ENCODE peak calls at places on chromosomes 11 and 22, in nine cellular contexts. I is adrenal gland, E is HepG2, Z is tibial nerve, C is spleen, Y is body of pancreas, W is H1, T is heart left ventricle, N is K562. B is an unnamed sample.

GRCh38 chr11:122691751-122692150 is 36.2 kb downstream of the UBASH3B start:
- DNase-seq in I (no peak), E (peak), Z (no peak), C (no peak), Y (no peak), W (no peak), T (no peak), N (no peak), B (no peak)

GRCh38 chr11:125166347-125166841 is 1.8 kb downstream of the PKNOX2 start:
- DNase-seq in I (no peak), E (no peak), Z (no peak), C (no peak), Y (peak), W (no peak), T (no peak), N (no peak), B (no peak)

GRCh38 chr11:111978028-111978771 is 41.1 kb downstream of the DIXDC1 start:
- DNase-seq in I (peak), E (no peak), Z (peak), C (no peak), Y (peak), W (peak), T (no peak), N (peak), B (peak)

GRCh38 chr22:31556627-31557203 is 60.4 kb downstream of the SFI1 start:
- DNase-seq in I (no peak), E (peak), Z (peak), C (no peak), Y (no peak), W (no peak), T (no peak), N (peak), B (peak)

GRCh38 chr11:86668929-86669328 is 3.5 kb downstream of the ME3 start:
- DNase-seq in I (no peak), E (no peak), Z (no peak), C (no peak), Y (no peak), W (no peak), T (no peak), N (no peak), B (no peak)

GRCh38 chr11:44525473-44526252 is 39.8 kb upstream of the CD82 start:
- DNase-seq in I (no peak), E (no peak), Z (no peak), C (peak), Y (no peak), W (no peak), T (no peak), N (no peak), B (no peak)

GRCh38 chr11:21426931-21427330 is 757.5 kb downstream of the NELL1 start:
- DNase-seq in I (no peak), E (no peak), Z (no peak), C (no peak), Y (no peak), W (no peak), T (no peak), N (no peak), B (no peak)

GRCh38 chr11:125062931-125063428 is at the start of gene SLC37A2:
- DNase-seq in I (peak), E (peak), Z (peak), C (peak), Y (peak), W (no peak), T (peak), N (no peak), B (peak)

GRCh38 chr11:6841694-6842093 is 3.8 kb upstream of the OR10A5 start:
- DNase-seq in I (no peak), E (no peak), Z (no peak), C (no peak), Y (no peak), W (no peak), T (no peak), N (no peak), B (no peak)

GRCh38 chr11:5620606-5621521 is 3.9 kb upstream of the TRIM34 start:
- DNase-seq in I (no peak), E (peak), Z (no peak), C (no peak), Y (peak), W (no peak), T (no peak), N (peak), B (peak)

GRCh38 chr11:103532133-103532788 is 423.0 kb downstream of the DYNC2H1 start:
- DNase-seq in I (no peak), E (no peak), Z (no peak), C (no peak), Y (no peak), W (no peak), T (no peak), N (no peak), B (peak)

GRCh38 chr22:42343551-42344081 is 73.2 kb upstream of the TCF20 start:
- DNase-seq in I (no peak), E (no peak), Z (no peak), C (no peak), Y (peak), W (no peak), T (no peak), N (peak), B (peak)

GRCh38 chr22:43923631-43924548 is at the start of gene PNPLA3:
- DNase-seq in I (peak), E (peak), Z (peak), C (peak), Y (peak), W (peak), T (peak), N (peak), B (peak)

GRCh38 chr11:57307666-57308270 is 17.0 kb downstream of the TNKS1BP1 start:
- DNase-seq in I (no peak), E (no peak), Z (no peak), C (no peak), Y (no peak), W (no peak), T (no peak), N (no peak), B (no peak)

GRCh38 chr11:17548444-17548843 is 1.4 kb downstream of the OTOG start:
- DNase-seq in I (no peak), E (no peak), Z (no peak), C (no peak), Y (no peak), W (no peak), T (no peak), N (peak), B (no peak)

GRCh38 chr22:19113429-19113828 is 8.8 kb downstream of the DGCR2 start:
- DNase-seq in I (no peak), E (no peak), Z (no peak), C (no peak), Y (no peak), W (no peak), T (no peak), N (no peak), B (no peak)

GRCh38 chr11:111310723-111311122 is 12.4 kb downstream of the POU2AF3 start:
- DNase-seq in I (no peak), E (no peak), Z (no peak), C (no peak), Y (no peak), W (no peak), T (no peak), N (no peak), B (no peak)

GRCh38 chr11:124865902-124866851 is 945 bp downstream of the ROBO3 start:
- DNase-seq in I (no peak), E (no peak), Z (no peak), C (peak), Y (peak), W (no peak), T (no peak), N (peak), B (no peak)

GRCh38 chr22:27218521-27218920 is 561.1 kb downstream of the MIAT start:
- DNase-seq in I (no peak), E (no peak), Z (no peak), C (no peak), Y (no peak), W (no peak), T (no peak), N (no peak), B (no peak)

GRCh38 chr11:78714539-78714938 is 139.9 kb upstream of the NARS2 start:
- DNase-seq in I (no peak), E (no peak), Z (no peak), C (no peak), Y (no peak), W (no peak), T (no peak), N (no peak), B (no peak)

GRCh38 chr11:121890377-121890776 is 225.6 kb downstream of the BLID start:
- DNase-seq in I (no peak), E (no peak), Z (no peak), C (no peak), Y (no peak), W (no peak), T (no peak), N (no peak), B (no peak)

GRCh38 chr22:45455621-45456020 is 42.1 kb downstream of the RIBC2 start:
- DNase-seq in I (no peak), E (no peak), Z (no peak), C (no peak), Y (no peak), W (no peak), T (no peak), N (no peak), B (no peak)

GRCh38 chr11:108639146-108639545 is 25.7 kb upstream of the DDX10 start:
- DNase-seq in I (no peak), E (no peak), Z (no peak), C (no peak), Y (no peak), W (no peak), T (no peak), N (no peak), B (no peak)

GRCh38 chr22:17884084-17884483 is 109.8 kb upstream of the BID start:
- DNase-seq in I (no peak), E (no peak), Z (no peak), C (no peak), Y (no peak), W (no peak), T (no peak), N (no peak), B (no peak)

GRCh38 chr22:20393705-20394476 is at the start of gene ZNF74:
- DNase-seq in I (peak), E (peak), Z (peak), C (peak), Y (peak), W (peak), T (peak), N (peak), B (peak)
- TF ChIP-seq POLR2A in I (no peak), E (peak), Z (peak), C (peak), Y (peak), W (no peak), T (peak), N (no peak), B (peak)

GRCh38 chr11:114439229-114440120 is at the start of gene REXO2:
- DNase-seq in I (peak), E (peak), Z (peak), C (peak), Y (peak), W (peak), T (peak), N (peak), B (peak)
- TF ChIP-seq POLR2A in I (peak), E (peak), Z (peak), C (peak), Y (peak), W (peak), T (peak), N (peak), B (peak)

GRCh38 chr11:117200813-117201515 is 1.8 kb downstream of the TAGLN start:
- DNase-seq in I (no peak), E (no peak), Z (no peak), C (no peak), Y (no peak), W (no peak), T (peak), N (no peak), B (no peak)
- TF ChIP-seq POLR2A in I (no peak), E (no peak), Z (no peak), C (no peak), Y (no peak), W (peak), T (no peak), N (no peak), B (no peak)

GRCh38 chr11:796565-797299 is 1.3 kb downstream of the SLC25A22 start:
- DNase-seq in I (no peak), E (peak), Z (no peak), C (peak), Y (peak), W (no peak), T (no peak), N (no peak), B (no peak)

GRCh38 chr11:794013-794765 is 3.9 kb downstream of the SLC25A22 start:
- DNase-seq in I (no peak), E (no peak), Z (no peak), C (no peak), Y (peak), W (no peak), T (no peak), N (no peak), B (no peak)

GRCh38 chr11:797300-798092 is 585 bp downstream of the SLC25A22 start:
- DNase-seq in I (peak), E (peak), Z (peak), C (peak), Y (peak), W (no peak), T (peak), N (peak), B (no peak)

GRCh38 chr11:794766-795637 is 3.1 kb downstream of the SLC25A22 start:
- DNase-seq in I (no peak), E (no peak), Z (no peak), C (peak), Y (peak), W (no peak), T (no peak), N (no peak), B (no peak)

DNA sequence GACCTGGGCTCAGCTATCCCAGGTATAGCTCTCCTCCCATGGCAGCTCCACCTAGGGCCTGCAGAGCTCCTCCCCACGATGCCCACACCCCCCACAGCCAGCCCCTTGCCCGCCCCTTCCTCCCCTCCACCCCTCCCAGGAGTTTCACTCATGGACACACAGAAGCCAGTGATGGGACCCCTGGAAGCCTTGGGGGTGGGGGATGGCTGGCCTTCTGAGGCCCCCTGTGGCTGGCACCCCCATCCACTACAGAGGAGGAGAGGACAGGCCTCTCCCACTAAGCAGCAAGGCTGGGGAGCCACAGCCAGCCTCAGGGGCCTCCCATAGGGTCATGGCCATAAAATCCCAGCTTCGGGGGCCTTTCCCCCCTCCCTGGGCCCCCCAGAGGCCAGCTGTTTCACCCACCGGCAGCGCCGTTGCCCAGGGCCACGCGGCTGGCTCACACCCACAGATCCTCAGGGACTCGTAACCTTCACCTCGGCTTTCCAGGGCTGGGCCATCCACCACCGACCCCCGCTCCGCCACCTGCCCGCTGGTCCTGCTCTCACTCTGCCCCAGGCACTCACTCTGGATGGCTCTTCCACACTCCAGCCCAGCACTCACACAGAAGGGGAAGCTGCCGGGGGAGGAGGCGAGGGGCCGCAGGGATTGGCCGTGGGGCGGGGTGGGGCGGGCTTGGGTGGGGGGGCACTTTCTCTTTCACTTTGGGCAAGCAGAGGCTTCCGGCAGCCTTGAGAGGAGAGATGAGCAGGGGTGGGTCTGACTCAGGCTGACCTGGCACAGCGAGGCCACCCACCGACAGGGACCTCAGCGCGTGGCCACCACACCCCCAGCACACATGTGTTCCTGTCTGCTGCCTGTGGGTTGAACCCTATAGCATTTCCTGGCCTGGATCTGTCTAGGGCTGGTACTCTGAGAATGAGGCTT is 2.2 kb downstream of the SLC25A22 start:
- DNase-seq in I (peak), E (peak), Z (peak), C (peak), Y (peak), W (no peak), T (peak), N (peak), B (peak)
- TF ChIP-seq POLR2A in I (no peak), E (no peak), Z (peak), C (no peak), Y (peak), W (no peak), T (no peak), N (no peak), B (peak)

DNA sequence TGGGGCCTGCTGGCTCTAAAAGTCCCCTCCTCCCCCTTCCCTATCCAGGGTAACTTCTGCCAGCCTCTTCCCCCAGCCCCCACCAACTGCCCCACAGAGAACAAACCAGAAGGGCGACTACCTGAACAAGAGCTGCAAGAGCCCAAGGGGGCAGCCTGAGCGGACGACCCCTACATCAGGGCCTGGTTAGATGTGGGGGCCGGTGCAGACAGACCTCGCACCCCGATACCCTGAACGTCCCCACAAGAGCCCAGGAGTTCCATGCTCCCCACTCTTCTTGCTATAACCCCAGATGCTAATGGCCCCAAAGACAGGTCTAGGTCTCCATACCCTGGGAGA is 20.7 kb downstream of the SUN2 start:
- DNase-seq in I (no peak), E (no peak), Z (no peak), C (peak), Y (no peak), W (no peak), T (peak), N (no peak), B (no peak)
- TF ChIP-seq POLR2A in I (no peak), E (no peak), Z (no peak), C (no peak), Y (no peak), W (no peak), T (no peak), N (no peak), B (no peak)

GRCh38 chr11:61256710-61257482 is 15.9 kb downstream of the PGA5 start:
- DNase-seq in I (no peak), E (no peak), Z (no peak), C (no peak), Y (no peak), W (no peak), T (no peak), N (no peak), B (no peak)
- TF ChIP-seq POLR2A in I (no peak), E (no peak), Z (no peak), C (no peak), Y (no peak), W (no peak), T (no peak), N (no peak), B (no peak)

GRCh38 chr11:10450451-10451398 is 4.3 kb upstream of the AMPD3 start:
- DNase-seq in I (peak), E (peak), Z (no peak), C (peak), Y (peak), W (peak), T (peak), N (no peak), B (no peak)
- TF ChIP-seq POLR2A in I (no peak), E (no peak), Z (no peak), C (no peak), Y (peak), W (no peak), T (no peak), N (no peak), B (no peak)

GRCh38 chr11:3878036-3878584 is 22.6 kb downstream of the STIM1 start:
- DNase-seq in I (no peak), E (no peak), Z (no peak), C (no peak), Y (no peak), W (no peak), T (no peak), N (no peak), B (no peak)

GRCh38 chr11:3882671-3883070 is 27.2 kb downstream of the STIM1 start:
- DNase-seq in I (no peak), E (no peak), Z (no peak), C (no peak), Y (no peak), W (no peak), T (no peak), N (no peak), B (no peak)

GRCh38 chr11:3879216-3879966 is 23.9 kb downstream of the STIM1 start:
- DNase-seq in I (no peak), E (no peak), Z (no peak), C (no peak), Y (no peak), W (no peak), T (no peak), N (no peak), B (no peak)

GRCh38 chr11:3879967-3880542 is 24.6 kb downstream of the STIM1 start:
- DNase-seq in I (no peak), E (peak), Z (no peak), C (no peak), Y (peak), W (no peak), T (no peak), N (no peak), B (no peak)

GRCh38 chr11:3880724-3881123 is 25.3 kb downstream of the STIM1 start:
- DNase-seq in I (no peak), E (peak), Z (no peak), C (no peak), Y (no peak), W (no peak), T (no peak), N (no peak), B (peak)
- TF ChIP-seq POLR2A in I (no peak), E (no peak), Z (no peak), C (no peak), Y (no peak), W (no peak), T (no peak), N (no peak), B (no peak)

GRCh38 chr11:118623291-118623655 is 15.9 kb downstream of the PHLDB1 start:
- DNase-seq in I (no peak), E (peak), Z (no peak), C (peak), Y (no peak), W (no peak), T (peak), N (no peak), B (no peak)

GRCh38 chr11:118620529-118621070 is 13.2 kb downstream of the PHLDB1 start:
- DNase-seq in I (no peak), E (peak), Z (no peak), C (peak), Y (no peak), W (no peak), T (peak), N (peak), B (no peak)

GRCh38 chr11:118621898-118622375 is 14.5 kb downstream of the PHLDB1 start:
- DNase-seq in I (no peak), E (no peak), Z (no peak), C (peak), Y (no peak), W (no peak), T (no peak), N (no peak), B (no peak)

GRCh38 chr11:118621071-118621815 is 13.8 kb downstream of the PHLDB1 start:
- DNase-seq in I (peak), E (peak), Z (peak), C (peak), Y (peak), W (no peak), T (peak), N (peak), B (peak)

DNA sequence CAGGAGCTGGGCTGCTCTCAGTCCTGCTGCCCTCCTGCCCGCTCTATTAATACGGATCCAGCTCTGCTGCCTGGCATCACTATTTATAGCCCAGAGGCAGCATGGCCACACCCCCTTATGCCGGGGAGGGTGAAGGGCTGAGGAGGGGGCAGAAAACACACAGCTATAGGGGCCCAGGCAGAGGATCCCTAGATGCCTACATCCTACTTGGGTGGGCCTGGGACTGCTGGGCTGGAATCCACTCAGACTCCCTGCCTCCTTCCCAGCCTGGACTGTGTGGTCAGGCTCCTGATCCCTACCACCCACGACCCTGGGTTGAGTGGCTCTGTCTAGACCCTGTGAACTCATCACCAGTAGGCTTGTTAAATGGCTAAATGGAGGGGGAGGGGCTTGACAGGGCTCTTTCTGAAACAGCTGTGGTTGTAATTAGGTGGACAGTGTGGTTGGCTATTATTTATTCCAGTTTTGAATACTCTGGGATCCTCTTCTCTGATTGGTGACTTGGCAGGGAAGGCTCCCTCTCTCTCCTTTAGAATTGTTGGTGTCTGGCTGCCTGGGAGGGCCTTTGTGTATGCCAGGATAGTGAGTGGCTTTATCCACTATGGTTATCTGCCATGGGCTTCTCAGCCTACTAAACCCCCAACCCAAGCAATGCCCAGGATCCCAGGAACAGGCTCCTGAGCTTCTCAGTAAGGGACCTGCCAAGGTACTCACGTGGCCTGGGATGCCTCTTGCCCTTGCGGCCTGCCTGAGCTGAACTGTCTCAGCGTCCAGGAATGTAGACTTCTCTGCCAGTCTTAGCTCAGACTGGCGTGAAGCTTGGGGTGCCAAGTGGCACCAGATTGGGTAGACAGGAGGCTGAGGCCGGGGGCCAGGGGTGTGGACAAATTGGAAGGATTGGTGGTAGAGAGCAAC is 15.2 kb downstream of the PHLDB1 start:
- DNase-seq in I (peak), E (no peak), Z (no peak), C (peak), Y (no peak), W (no peak), T (peak), N (peak), B (peak)
- TF ChIP-seq POLR2A in I (peak), E (no peak), Z (no peak), C (no peak), Y (no peak), W (no peak), T (peak), N (no peak), B (peak)